ENCODE peak calls at places on chromosomes 16 and 17, in four cellular contexts. Y is tibial artery, O is A549, F is esophagus muscularis mucosa. G is an unnamed sample.

GRCh38 chr16:85275533-85276249 is 163.4 kb upstream of the CIBAR2 start:
- DNase-seq in Y (peak), F (no peak), O (peak), G (peak)

GRCh38 chr17:81026266-81027036 is 8.5 kb upstream of the BAIAP2 start:
- DNase-seq in O (no peak), Y (no peak), F (no peak), G (no peak)

GRCh38 chr17:27558842-27559505 is 72.0 kb upstream of the LGALS9 start:
- DNase-seq in O (no peak), F (no peak), Y (no peak), G (no peak)

GRCh38 chr16:89322381-89323119 is 105.0 kb downstream of the ZNF778 start:
- DNase-seq in O (peak), F (no peak), Y (no peak), G (peak)

GRCh38 chr17:40364906-40365305 is 369 bp upstream of the GJD3 start:
- DNase-seq in F (no peak), Y (no peak), O (no peak), G (no peak)

GRCh38 chr17:58416937-58417299 is 416 bp downstream of the RNF43 start:
- DNase-seq in Y (no peak), F (no peak), O (no peak), G (no peak)

GRCh38 chr17:31072186-31072585 is 22.6 kb upstream of the NF1 start:
- DNase-seq in O (no peak), F (no peak), Y (no peak), G (peak)

GRCh38 chr17:76701471-76701967 is 9.2 kb downstream of the MXRA7 start:
- DNase-seq in O (no peak), F (no peak), Y (no peak), G (no peak)

GRCh38 chr16:22161999-22162657 is at the start of gene SDR42E2:
- DNase-seq in Y (no peak), O (peak), F (no peak), G (no peak)

GRCh38 chr17:72446525-72447250 is 325.9 kb downstream of the SOX9 start:
- DNase-seq in Y (no peak), O (peak), F (no peak), G (no peak)

GRCh38 chr16:81841709-81842108 is 62.6 kb downstream of the PLCG2 start:
- DNase-seq in Y (no peak), O (no peak), F (no peak), G (no peak)

GRCh38 chr16:4945560-4946502 is 8.9 kb upstream of the PPL start:
- DNase-seq in F (no peak), Y (peak), O (peak), G (peak)

GRCh38 chr17:44536090-44536960 is 21.0 kb upstream of the FZD2 start:
- DNase-seq in O (no peak), Y (no peak), F (no peak), G (peak)

GRCh38 chr17:44540246-44541084 is 16.8 kb upstream of the FZD2 start:
- DNase-seq in Y (no peak), F (no peak), O (no peak), G (no peak)

GRCh38 chr17:44543213-44543904 is 13.9 kb upstream of the FZD2 start:
- DNase-seq in Y (no peak), O (peak), F (no peak), G (peak)

GRCh38 chr17:44541884-44542581 is 15.3 kb upstream of the FZD2 start:
- DNase-seq in Y (no peak), F (no peak), O (no peak), G (no peak)

DNA sequence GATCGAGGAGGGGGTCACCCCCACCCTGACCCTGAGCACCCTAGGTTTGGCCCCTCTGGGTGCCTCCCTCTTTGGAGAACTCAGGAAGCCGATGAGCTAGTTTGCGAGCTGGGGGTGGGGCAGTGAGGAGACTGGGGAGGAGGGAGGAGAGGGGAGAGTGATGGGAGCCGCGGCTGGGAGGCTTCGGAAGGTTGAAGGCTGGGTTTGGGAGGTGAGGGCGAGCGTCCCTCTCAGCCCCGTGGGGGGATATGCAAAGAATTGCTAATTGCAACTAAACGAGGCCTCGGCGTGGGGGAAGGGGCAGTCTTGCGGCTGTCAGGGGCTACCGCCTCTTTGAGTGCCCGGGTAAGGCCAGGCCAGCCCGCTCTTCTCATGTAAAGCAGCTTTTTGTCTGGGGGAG is 17.6 kb upstream of the FZD2 start:
- DNase-seq in Y (no peak), O (no peak), F (no peak), G (no peak)
- TF ChIP-seq CTCF in Y (no peak), O (no peak), F (no peak), G (no peak)

GRCh38 chr16:69448470-69449193 is 24.2 kb downstream of the CYB5B start:
- DNase-seq in O (no peak), Y (no peak), F (no peak), G (peak)

GRCh38 chr16:69443809-69444611 is 19.6 kb downstream of the CYB5B start:
- DNase-seq in F (no peak), Y (no peak), O (no peak), G (peak)

GRCh38 chr16:69440236-69440635 is 15.8 kb downstream of the CYB5B start:
- DNase-seq in O (no peak), Y (no peak), F (no peak), G (no peak)

GRCh38 chr16:69444873-69445517 is 20.6 kb downstream of the CYB5B start:
- DNase-seq in F (no peak), Y (no peak), O (no peak), G (peak)
- H3K4me3 ChIP-seq in F (peak), Y (peak), O (peak), G (peak)

GRCh38 chr17:21129023-21129681 is 2.4 kb downstream of the DHRS7B start:
- DNase-seq in Y (no peak), O (peak), F (no peak), G (peak)
- TF ChIP-seq CTCF in Y (peak), O (peak), F (peak), G (peak)

GRCh38 chr16:51152691-51153261 is 1.7 kb upstream of the SALL1 start:
- DNase-seq in O (no peak), F (no peak), Y (no peak), G (peak)

GRCh38 chr16:51153275-51153991 is 2.4 kb upstream of the SALL1 start:
- DNase-seq in O (no peak), Y (no peak), F (no peak), G (no peak)

GRCh38 chr16:51155199-51155607 is 4.1 kb upstream of the SALL1 start:
- DNase-seq in F (no peak), O (no peak), Y (no peak), G (peak)

GRCh38 chr16:51155901-51156810 is 5.1 kb upstream of the SALL1 start:
- DNase-seq in Y (no peak), O (no peak), F (no peak), G (peak)

DNA sequence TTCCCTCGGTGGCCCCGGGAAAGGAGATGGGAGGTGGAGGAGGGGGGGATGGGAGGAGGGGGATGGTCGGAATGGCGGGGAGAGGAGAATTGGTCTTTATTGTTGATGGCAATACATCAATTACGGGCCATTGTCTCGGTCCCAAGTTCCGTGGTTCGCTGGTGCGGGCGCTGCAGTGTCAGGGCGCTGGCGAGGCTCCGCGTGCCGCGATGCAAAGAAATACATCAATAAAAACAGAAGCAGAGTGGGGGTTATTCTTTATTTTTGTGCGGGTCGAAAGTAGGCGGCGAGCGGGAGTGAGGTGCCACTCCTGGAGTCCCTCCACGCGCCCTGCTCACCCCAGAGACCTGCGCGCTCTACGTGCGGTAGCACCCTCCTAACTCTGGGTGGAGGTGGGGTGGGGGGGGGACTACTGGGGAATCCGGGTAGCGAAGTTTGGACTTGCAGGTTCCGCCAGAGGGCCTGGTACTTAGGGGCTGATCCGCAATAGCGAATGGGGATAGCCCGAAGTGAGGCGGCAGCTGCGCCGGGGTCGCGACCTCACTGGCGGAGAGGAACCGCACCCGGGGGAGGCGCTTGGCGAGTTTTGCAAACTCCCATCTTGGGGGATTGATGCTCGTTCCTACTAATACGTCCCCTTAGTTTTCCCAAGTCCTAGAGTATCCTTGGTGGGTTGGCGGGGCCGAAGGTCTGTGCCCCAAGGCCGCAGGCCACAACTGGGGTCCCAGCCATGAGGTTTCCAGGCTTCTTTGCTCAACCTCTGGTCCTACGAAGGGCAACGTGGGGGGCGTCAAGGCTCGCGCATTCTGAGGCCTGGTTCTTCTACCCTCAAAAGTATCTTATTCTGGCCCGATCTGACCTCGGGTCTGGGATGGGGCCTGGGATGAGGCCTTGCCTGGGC is 3.5 kb upstream of the SALL1 start:
- DNase-seq in Y (no peak), O (no peak), F (no peak), G (no peak)
- H3K4me3 ChIP-seq in Y (no peak), O (no peak), F (peak), G (peak)

GRCh38 chr17:64972611-64973010 is 53.3 kb upstream of the LRRC37A3 start:
- DNase-seq in F (no peak), Y (no peak), O (no peak), G (no peak)

GRCh38 chr17:64975318-64976087 is 56.2 kb upstream of the LRRC37A3 start:
- DNase-seq in O (peak), Y (peak), F (peak), G (peak)

GRCh38 chr17:64978138-64978537 is 58.9 kb upstream of the LRRC37A3 start:
- DNase-seq in Y (no peak), O (no peak), F (no peak), G (no peak)

GRCh38 chr17:64969046-64969501 is 49.8 kb upstream of the LRRC37A3 start:
- DNase-seq in Y (no peak), F (no peak), O (no peak), G (no peak)

DNA sequence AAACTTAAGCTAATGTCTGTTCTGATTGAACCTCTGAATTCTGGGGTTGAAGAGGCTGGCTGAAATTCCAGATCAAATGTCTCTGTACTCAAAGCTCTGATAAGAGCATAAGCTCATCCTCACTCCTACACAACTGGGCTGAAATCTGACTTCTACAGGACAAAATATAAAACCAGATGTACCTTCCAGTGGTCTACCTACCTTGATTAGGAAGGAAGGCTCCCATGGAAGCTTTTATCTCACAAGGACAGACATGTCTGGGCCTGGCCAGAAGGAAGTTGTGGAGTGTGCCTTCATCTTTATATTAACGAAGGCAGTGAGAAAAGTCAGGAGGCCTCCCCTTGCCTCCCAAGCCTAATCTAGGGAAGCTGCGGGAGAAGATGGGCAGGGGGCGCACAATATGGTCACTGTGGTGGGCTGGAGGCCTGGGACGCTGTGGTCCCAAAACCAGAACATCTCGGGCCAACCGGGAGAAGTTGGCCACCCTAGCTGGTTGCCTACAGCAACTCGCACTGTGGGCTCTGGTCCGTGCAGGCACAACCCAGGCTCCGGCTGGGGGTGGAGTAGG is 55.6 kb upstream of the LRRC37A3 start:
- DNase-seq in Y (no peak), O (no peak), F (no peak), G (no peak)
- TF ChIP-seq CTCF in Y (no peak), O (no peak), F (no peak), G (no peak)

DNA sequence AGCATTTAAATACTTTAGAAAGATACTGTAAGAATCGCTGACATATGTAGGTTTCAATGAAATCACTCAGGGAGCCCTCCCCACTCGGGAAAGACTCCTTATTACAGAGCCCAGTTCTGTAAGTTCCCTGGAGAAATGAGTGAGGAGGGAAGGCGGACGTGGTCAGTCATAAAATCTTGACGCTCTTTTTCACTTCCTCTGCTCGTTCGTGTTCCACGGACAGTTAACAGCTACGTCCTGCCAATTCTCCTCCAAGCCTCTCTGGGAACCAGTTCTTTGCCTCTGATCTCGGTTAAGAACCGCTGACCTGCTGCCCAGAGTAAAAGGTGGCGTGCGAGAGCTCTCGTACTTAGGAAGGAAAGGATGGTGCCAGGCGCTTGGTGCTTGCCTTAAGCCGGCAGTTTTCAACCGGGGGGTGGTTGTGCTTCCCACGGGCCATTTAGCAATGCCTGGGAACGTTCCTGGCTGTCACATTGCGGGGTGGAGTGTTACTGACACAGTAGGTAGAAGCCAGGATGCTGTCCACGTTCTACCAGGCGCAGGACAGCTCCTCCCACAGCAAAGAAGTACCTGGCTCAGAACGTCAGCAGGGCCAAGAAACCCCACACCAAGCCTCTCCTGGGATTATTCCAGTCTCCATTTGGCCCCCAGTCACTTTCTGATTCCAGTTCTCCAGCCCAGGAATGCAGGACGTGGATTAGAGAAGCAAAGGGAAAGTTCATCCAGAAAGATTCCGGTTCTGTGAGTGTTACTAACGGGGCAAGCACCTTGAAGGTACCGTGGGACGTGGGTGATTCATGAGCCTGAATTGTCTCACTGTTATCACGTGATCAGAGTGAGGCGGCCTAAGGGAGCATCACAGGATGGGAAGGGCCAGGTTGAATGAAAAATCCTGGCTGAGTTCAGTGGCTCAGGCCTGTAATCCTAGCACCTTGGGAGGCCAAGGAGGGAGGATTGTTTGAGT is 87.7 kb downstream of the MRM3 start:
- DNase-seq in F (no peak), O (peak), Y (peak), G (peak)
- H3K4me3 ChIP-seq in F (peak), O (no peak), Y (peak), G (peak)

GRCh38 chr17:44095647-44096496 is 25.3 kb downstream of the G6PC3 start:
- DNase-seq in O (peak), Y (no peak), F (no peak), G (peak)
- TF ChIP-seq CTCF in O (no peak), Y (peak), F (peak), G (peak)

GRCh38 chr17:79779088-79779529 is 1.2 kb downstream of the CBX2 start:
- DNase-seq in F (no peak), O (no peak), Y (no peak), G (no peak)

GRCh38 chr17:79777844-79778503 is at the start of gene CBX2:
- DNase-seq in O (peak), F (no peak), Y (peak), G (peak)

GRCh38 chr17:79778504-79779087 is 648 bp downstream of the CBX2 start:
- DNase-seq in O (no peak), F (no peak), Y (no peak), G (no peak)

GRCh38 chr17:79781012-79781665 is 3.2 kb downstream of the CBX2 start:
- DNase-seq in F (no peak), Y (no peak), O (no peak), G (no peak)

GRCh38 chr17:79779661-79780365 is 1.9 kb downstream of the CBX2 start:
- DNase-seq in O (no peak), Y (no peak), F (no peak), G (no peak)
- H3K4me3 ChIP-seq in O (no peak), Y (no peak), F (no peak), G (no peak)

G was measured in AG10803.